ENCODE peak calls at places on chromosomes 6 and 20, in four cellular contexts. R is AG08396; U is type B pancreatic cell; Q is stimulated activated CD4-positive, alpha-beta T cell treated with anti-CD3 and anti-CD28 coated beads, Interleukin-15, amount 100 ng/mL, for 1 hour. A is an unnamed sample.

GRCh38 chr20:62577447-62577846 is 64.9 kb upstream of the SLCO4A1 start:
- DNase-seq in R (no peak), U (no peak), Q (no peak), A (no peak)

GRCh38 chr20:60057866-60058807 is 99.9 kb downstream of the CDH26 start:
- DNase-seq in R (no peak), U (no peak), Q (no peak), A (peak)

GRCh38 chr6:84771732-84772131 is 7.3 kb upstream of the TBX18 start:
- DNase-seq in R (no peak), U (no peak), Q (no peak), A (no peak)

GRCh38 chr20:37357481-37358365 is 11.8 kb downstream of the SRC start:
- DNase-seq in R (no peak), U (no peak), Q (no peak), A (no peak)

GRCh38 chr6:137156650-137157049 is 16.8 kb downstream of the IL22RA2 start:
- DNase-seq in R (no peak), U (no peak), Q (no peak), A (no peak)

GRCh38 chr6:71079707-71080106 is 122.8 kb upstream of the B3GAT2 start:
- DNase-seq in R (peak), U (no peak), Q (no peak), A (no peak)

GRCh38 chr20:64244281-64244805 is 11.2 kb upstream of the PCMTD2 start:
- DNase-seq in R (no peak), U (no peak), Q (no peak), A (no peak)

GRCh38 chr6:156557269-156557885 is 219.8 kb upstream of the ARID1B start:
- DNase-seq in R (peak), U (no peak), Q (no peak), A (peak)

GRCh38 chr20:4869290-4870193 is 131.8 kb downstream of the SLC23A2 start:
- DNase-seq in R (peak), U (no peak), Q (no peak), A (no peak)

GRCh38 chr20:35121186-35121585 is 25.9 kb downstream of the EDEM2 start:
- DNase-seq in R (no peak), U (no peak), Q (no peak), A (no peak)

GRCh38 chr6:90021701-90022100 is 127.4 kb downstream of the GJA10 start:
- DNase-seq in R (no peak), U (no peak), Q (no peak), A (no peak)

GRCh38 chr20:58019027-58019849 is 209.2 kb downstream of the ANKRD60 start:
- DNase-seq in R (peak), U (peak), Q (no peak), A (no peak)

GRCh38 chr6:132900849-132901248 is 86.5 kb downstream of the RPS12 start:
- DNase-seq in R (no peak), U (no peak), Q (no peak), A (no peak)

GRCh38 chr20:53003420-53003819 is 31.3 kb downstream of the TSHZ2 start:
- DNase-seq in R (no peak), U (no peak), Q (no peak), A (peak)

GRCh38 chr20:45905505-45906079 is 6.4 kb downstream of the PLTP start:
- DNase-seq in R (peak), U (no peak), Q (no peak), A (no peak)

GRCh38 chr20:15061955-15062354 is 724.5 kb upstream of the FLRT3 start:
- DNase-seq in R (no peak), U (no peak), Q (no peak), A (no peak)

GRCh38 chr6:131911951-131912350 is 39.2 kb downstream of the CCN2 start:
- DNase-seq in R (no peak), U (no peak), Q (no peak), A (no peak)

GRCh38 chr6:93036835-93037234 is 382.5 kb downstream of the EPHA7 start:
- DNase-seq in R (no peak), U (no peak), Q (no peak), A (peak)

GRCh38 chr6:166599158-166599557 is 12.7 kb upstream of the RAMACL start:
- DNase-seq in R (no peak), U (no peak), Q (no peak), A (no peak)

GRCh38 chr6:69961251-69961650 is 94.9 kb downstream of the COL19A1 start:
- DNase-seq in R (no peak), U (no peak), Q (no peak), A (no peak)

GRCh38 chr6:114735118-114735730 is 392.4 kb upstream of the HS3ST5 start:
- DNase-seq in R (no peak), U (no peak), Q (no peak), A (no peak)

GRCh38 chr6:167140589-167141474 is 16.9 kb downstream of the GPR31 start:
- DNase-seq in R (no peak), U (no peak), Q (no peak), A (no peak)

GRCh38 chr6:110180228-110181008 is at the start of gene CDC40:
- DNase-seq in R (peak), U (peak), Q (peak), A (no peak)

GRCh38 chr6:44867561-44868334 is 460.4 kb upstream of the RUNX2 start:
- DNase-seq in R (no peak), U (no peak), Q (no peak), A (no peak)

GRCh38 chr20:36315545-36316351 is 9.6 kb downstream of the DLGAP4 start:
- DNase-seq in R (no peak), U (peak), Q (no peak), A (no peak)

GRCh38 chr20:37893566-37894241 is 9.2 kb upstream of the VSTM2L start:
- DNase-seq in R (no peak), U (no peak), Q (no peak), A (no peak)

GRCh38 chr20:7943891-7944290 is 3.6 kb upstream of the HAO1 start:
- DNase-seq in R (no peak), U (no peak), Q (no peak), A (no peak)

GRCh38 chr6:43993881-43994523 is 133.2 kb downstream of the MRPL14 start:
- DNase-seq in R (no peak), U (no peak), Q (no peak), A (no peak)

A was measured in SK-N-DZ.